ENCODE peak calls at places on chromosomes 4 and X, in ten cellular contexts. G is lower leg skin, L is suprapubic skin, P is spleen, C is thyroid gland, K is uterus, M is GM12892, V is ovary, B is K562, A is IMR-90. R is an unnamed sample.

GRCh38 chrX:140980271-140980670 is 22.1 kb upstream of the SPANXB1 start:
- DNase-seq in G (no peak), L (no peak), P (no peak), C (no peak), K (no peak), M (no peak), V (no peak), B (no peak), A (no peak), R (no peak)

GRCh38 chr4:5524900-5525299 is 183.5 kb downstream of the EVC2 start:
- DNase-seq in G (no peak), L (no peak), P (no peak), C (peak; percentile 7), K (no peak), M (no peak), V (no peak), B (no peak), A (peak; percentile 57), R (no peak)

GRCh38 chr4:181792641-181793612 is 450.3 kb upstream of the TENM3 start:
- DNase-seq in G (no peak), L (no peak), P (no peak), C (peak; percentile 59), K (no peak), M (no peak), V (no peak), B (no peak), A (no peak), R (no peak)

GRCh38 chr4:81844717-81845116 is 373.0 kb upstream of the RASGEF1B start:
- DNase-seq in G (peak; percentile 83), L (no peak), P (no peak), C (peak; percentile 78), K (peak; percentile 72), M (no peak), V (peak; percentile 37), B (peak; percentile 56), A (peak; percentile 57), R (peak; percentile 7)

GRCh38 chrX:7146026-7146702 is 1.3 kb upstream of the STS start:
- DNase-seq in G (no peak), L (no peak), P (no peak), C (no peak), K (no peak), M (no peak), V (no peak), B (no peak), A (no peak), R (no peak)

GRCh38 chrX:41490446-41490845 is 43.3 kb downstream of the NYX start:
- DNase-seq in G (no peak), L (no peak), P (no peak), C (no peak), K (no peak), M (no peak), V (no peak), B (no peak), A (peak; percentile 80), R (no peak)

GRCh38 chr4:174263445-174263736 is 20.1 kb downstream of the FBXO8 start:
- DNase-seq in G (no peak), L (no peak), P (no peak), C (no peak), K (no peak), M (no peak), V (no peak), B (no peak), A (no peak), R (no peak)

GRCh38 chr4:41541697-41542096 is 3.7 kb downstream of the LIMCH1 start:
- DNase-seq in G (peak; percentile 20), L (no peak), P (no peak), C (no peak), K (no peak), M (no peak), V (no peak), B (no peak), A (no peak), R (no peak)

GRCh38 chrX:126723881-126724280 is 95.6 kb upstream of the PRR32 start:
- DNase-seq in G (no peak), L (no peak), P (no peak), C (no peak), K (no peak), M (no peak), V (no peak), B (no peak), A (no peak), R (no peak)

GRCh38 chrX:9163153-9163790 is 129.3 kb upstream of the FAM9B start:
- DNase-seq in G (no peak), L (no peak), P (no peak), C (no peak), K (no peak), M (no peak), V (no peak), B (no peak), A (peak; percentile 55), R (no peak)

GRCh38 chrX:134721766-134722532 is 63.7 kb upstream of the PLAC1 start:
- DNase-seq in G (no peak), L (no peak), P (no peak), C (no peak), K (no peak), M (no peak), V (no peak), B (no peak), A (no peak), R (no peak)

GRCh38 chr4:101175896-101176676 is 171.2 kb downstream of the PPP3CA start:
- DNase-seq in G (no peak), L (no peak), P (no peak), C (no peak), K (peak; percentile 62), M (no peak), V (peak; percentile 24), B (no peak), A (no peak), R (no peak)

GRCh38 chr4:101174679-101175078 is 172.6 kb downstream of the PPP3CA start:
- DNase-seq in G (no peak), L (no peak), P (no peak), C (no peak), K (no peak), M (no peak), V (no peak), B (no peak), A (no peak), R (no peak)

GRCh38 chr4:101177146-101177545 is 170.2 kb downstream of the PPP3CA start:
- DNase-seq in G (no peak), L (no peak), P (no peak), C (no peak), K (no peak), M (no peak), V (no peak), B (no peak), A (no peak), R (no peak)

GRCh38 chr4:101169044-101170014 is 178.0 kb downstream of the PPP3CA start:
- DNase-seq in G (peak; percentile 44), L (no peak), P (peak; percentile 75), C (peak; percentile 73), K (peak; percentile 48), M (no peak), V (no peak), B (peak; percentile 7), A (peak; percentile 65), R (no peak)

GRCh38 chr4:101171747-101172146 is 175.6 kb downstream of the PPP3CA start:
- DNase-seq in G (no peak), L (no peak), P (no peak), C (no peak), K (no peak), M (no peak), V (no peak), B (no peak), A (peak; percentile 68), R (no peak)
- TF ChIP-seq POLR2A in G (no peak), L (no peak), P (no peak), C (no peak), K (no peak), M (no peak), V (no peak), B (no peak), A (no peak), R (no peak)

DNA sequence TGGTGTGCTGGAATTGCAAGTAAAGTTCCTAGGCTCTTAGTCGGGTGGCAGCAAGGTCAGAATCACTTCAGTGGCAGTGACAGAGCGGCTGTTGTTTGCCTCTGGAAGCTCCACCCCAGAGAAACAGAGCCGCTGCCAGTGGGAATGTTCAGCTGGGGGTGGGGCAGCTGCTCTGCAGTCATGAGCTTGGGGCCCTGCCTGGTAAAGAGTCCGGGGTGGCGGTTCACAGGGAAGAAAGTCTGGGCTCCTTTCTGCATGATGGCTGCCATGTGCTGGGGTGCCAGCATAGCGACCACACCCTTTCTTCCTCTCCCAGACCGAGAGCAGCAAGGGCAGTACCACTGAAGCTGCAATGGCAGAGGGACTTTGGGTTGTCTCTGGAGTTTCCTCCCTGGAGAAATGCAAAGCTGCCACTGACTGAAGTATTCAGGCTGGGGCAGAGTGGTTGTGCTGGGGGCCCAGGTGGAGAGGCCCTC is 108.8 kb upstream of the CENPE start:
- DNase-seq in G (no peak), L (peak; percentile 76), P (no peak), C (peak; percentile 61), K (no peak), M (no peak), V (no peak), B (no peak), A (no peak), R (peak; percentile 4)
- TF ChIP-seq POLR2A in G (no peak), L (no peak), P (no peak), C (no peak), K (no peak), M (no peak), V (no peak), B (no peak), A (no peak), R (no peak)

GRCh38 chr4:109205186-109205585 is 97.3 kb downstream of the COL25A1 start:
- DNase-seq in G (no peak), L (no peak), P (no peak), C (no peak), K (no peak), M (no peak), V (no peak), B (no peak), A (no peak), R (no peak)

GRCh38 chr4:109211671-109212070 is 90.8 kb downstream of the COL25A1 start:
- DNase-seq in G (no peak), L (no peak), P (no peak), C (no peak), K (no peak), M (no peak), V (no peak), B (no peak), A (peak; percentile 7), R (no peak)

GRCh38 chr4:109207060-109207459 is 95.4 kb downstream of the COL25A1 start:
- DNase-seq in G (no peak), L (no peak), P (no peak), C (no peak), K (no peak), M (no peak), V (no peak), B (no peak), A (peak; percentile 71), R (no peak)

GRCh38 chr4:109209647-109210046 is 92.8 kb downstream of the COL25A1 start:
- DNase-seq in G (no peak), L (no peak), P (no peak), C (no peak), K (no peak), M (no peak), V (no peak), B (no peak), A (no peak), R (no peak)

GRCh38 chr4:109206610-109207009 is 95.8 kb downstream of the COL25A1 start:
- DNase-seq in G (no peak), L (no peak), P (no peak), C (peak; percentile 12), K (no peak), M (no peak), V (no peak), B (no peak), A (no peak), R (no peak)
- TF ChIP-seq POLR2A in G (no peak), L (no peak), P (no peak), C (no peak), K (no peak), M (no peak), V (no peak), B (no peak), A (no peak), R (no peak)

GRCh38 chr4:143183513-143184216 is 1.1 kb upstream of the USP38 start:
- DNase-seq in G (no peak), L (no peak), P (no peak), C (no peak), K (no peak), M (no peak), V (no peak), B (no peak), A (no peak), R (no peak)
- TF ChIP-seq POLR2A in G (no peak), L (no peak), P (no peak), C (no peak), K (no peak), M (no peak), V (no peak), B (no peak), A (no peak), R (no peak)